ENCODE peak calls at places on chromosome 1, in six cellular contexts. N, J, A, M, X and L are unnamed samples.

GRCh38 chr1:13540871-13541270 is 27.1 kb upstream of the LRRC38 start:
- DNase-seq in M (no peak), X (no peak), N (no peak), J (no peak), A (no peak), L (no peak)

GRCh38 chr1:86913399-86913895 is 479 bp downstream of the SELENOF start:
- DNase-seq in M (peak; percentile 48), X (no peak), J (peak; percentile 6), N (no peak), A (no peak), L (no peak)

GRCh38 chr1:21255943-21256320 is 34.3 kb downstream of the ECE1 start:
- DNase-seq in N (no peak), J (no peak), X (no peak), M (no peak), A (no peak), L (no peak)

GRCh38 chr1:24119859-24120756 is 8.2 kb upstream of the MYOM3 start:
- DNase-seq in N (no peak), M (peak; percentile 17), X (no peak), J (peak; percentile 10), A (no peak), L (no peak)

GRCh38 chr1:33709780-33710713 is 153.8 kb upstream of the HMGB4 start:
- DNase-seq in N (no peak), M (no peak), X (no peak), A (no peak), J (no peak), L (no peak)

GRCh38 chr1:235060607-235061470 is 67.8 kb downstream of the TOMM20 start:
- DNase-seq in N (no peak), J (peak; percentile 88), X (no peak), M (no peak), A (peak; percentile 91), L (peak; percentile 52)

GRCh38 chr1:21834094-21834493 is 22.0 kb downstream of the LDLRAD2 start:
- DNase-seq in A (no peak), J (no peak), X (no peak), N (no peak), M (no peak), L (no peak)

GRCh38 chr1:245386321-245387002 is 231.7 kb downstream of the KIF26B start:
- DNase-seq in M (no peak), N (no peak), J (no peak), X (no peak), A (no peak), L (no peak)

GRCh38 chr1:5917591-5918274 is 74.5 kb downstream of the NPHP4 start:
- DNase-seq in X (no peak), N (no peak), M (no peak), A (peak; percentile 6), J (no peak), L (no peak)

GRCh38 chr1:8409107-8409506 is 91.2 kb downstream of the SLC45A1 start:
- DNase-seq in J (no peak), X (no peak), M (peak; percentile 81), N (no peak), A (peak; percentile 71), L (no peak)

GRCh38 chr1:170520601-170521000 is 11.4 kb upstream of the GORAB start:
- DNase-seq in N (no peak), J (no peak), X (no peak), M (peak; percentile 67), A (no peak), L (no peak)

GRCh38 chr1:206575165-206575893 is 36.9 kb downstream of the EIF2D start:
- DNase-seq in A (no peak), N (no peak), J (no peak), X (no peak), M (peak; percentile 87), L (no peak)

DNA sequence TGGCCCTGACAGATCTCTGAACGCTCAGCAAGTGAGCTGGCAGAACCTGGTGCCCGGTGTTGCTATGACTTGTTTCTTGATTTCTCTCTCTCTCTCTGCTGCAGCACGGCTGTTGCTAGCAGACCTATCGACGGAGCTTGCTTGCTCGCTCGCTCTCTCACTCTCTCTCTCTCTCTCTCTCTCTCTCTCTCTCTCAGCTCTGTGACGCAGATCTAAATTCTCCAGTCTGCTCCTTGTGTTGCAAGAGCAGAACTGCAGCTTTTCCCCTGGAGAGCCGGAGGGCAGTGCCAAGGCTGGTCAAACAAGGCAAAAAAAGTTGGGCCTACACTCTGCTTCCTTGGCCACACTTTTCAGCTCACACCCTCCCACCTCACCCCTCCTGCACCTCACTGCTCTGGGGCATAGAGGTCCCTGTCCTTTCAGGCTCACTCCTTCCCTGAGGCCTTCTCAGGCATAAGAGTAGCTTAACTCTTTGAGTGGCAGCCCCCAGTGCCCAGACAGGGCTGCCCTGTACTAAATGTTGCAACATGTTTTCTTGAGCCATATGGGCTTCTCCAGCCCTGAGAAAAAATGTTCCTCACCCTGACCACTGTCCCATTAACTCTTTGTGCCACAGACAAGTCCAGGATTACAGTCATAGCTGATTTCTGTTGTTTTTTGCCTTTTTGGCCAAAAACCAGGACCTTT is 72.2 kb downstream of the CD46 start:
- DNase-seq in N (peak; percentile 39), J (peak; percentile 94), M (peak; percentile 97), X (peak; percentile 42), A (peak; percentile 95), L (peak; percentile 72)
- H3K9ac ChIP-seq in N (no peak overlapping the region), J (no peak overlapping the region), M (peak overlapping the region; percentile 32), X (peak overlapping the region; percentile 51), A (no peak overlapping the region), L (no peak overlapping the region)

DNA sequence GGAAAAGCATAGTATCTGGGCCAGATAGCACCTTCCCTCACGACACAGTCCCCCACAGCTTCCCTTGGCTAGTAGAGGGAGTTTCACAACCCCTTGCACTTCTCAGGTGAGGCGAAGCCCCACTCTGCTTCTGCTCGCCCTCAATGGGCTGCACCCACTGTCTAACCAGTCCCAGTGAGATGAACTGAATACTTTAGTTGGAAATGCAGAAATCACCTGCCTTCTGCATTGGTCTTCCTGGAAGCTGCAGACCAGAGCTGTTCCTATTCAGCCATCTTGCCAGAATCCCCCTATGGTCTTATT is 243.2 kb upstream of the FAM78B start:
- DNase-seq in N (no peak), A (no peak), M (no peak), J (no peak), X (no peak), L (no peak)
- H4K8ac ChIP-seq in N (no peak overlapping the region), A (no peak overlapping the region), M (no peak overlapping the region), J (no peak overlapping the region), X (no peak overlapping the region), L (no peak overlapping the region)

GRCh38 chr1:114715952-114716303 is 643 bp downstream of the NRAS start:
- DNase-seq in A (no peak), M (no peak), J (no peak), X (no peak), N (no peak), L (no peak)
- H2AK5ac ChIP-seq in A (peak overlapping the region; percentile 17), M (peak overlapping the region; percentile 97), J (peak overlapping the region; percentile 35), X (no peak overlapping the region), N (no peak overlapping the region), L (no peak overlapping the region)

DNA sequence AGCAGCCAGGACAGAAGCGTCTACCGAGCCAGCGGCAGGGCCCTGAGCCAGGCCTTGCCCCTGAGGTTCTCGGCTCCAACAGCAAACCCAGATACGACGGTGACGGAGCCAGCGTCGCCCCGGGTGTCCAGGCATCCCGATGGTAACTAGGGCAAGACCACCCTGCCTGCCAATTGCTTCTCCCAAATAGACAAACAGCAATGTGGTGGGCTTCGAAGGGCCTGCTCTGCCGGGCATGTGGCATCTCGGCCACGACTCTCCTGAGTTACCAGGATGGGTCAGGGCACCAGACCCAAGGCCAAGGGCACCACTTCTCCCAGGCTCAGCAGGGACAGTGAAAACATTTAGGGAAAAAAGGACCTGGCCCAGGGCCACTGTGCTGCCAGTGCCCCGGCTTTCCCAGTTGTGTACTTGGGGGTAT is 3.2 kb upstream of the ACTRT2 start:
- DNase-seq in A (no peak), J (no peak), M (no peak), X (no peak), N (no peak), L (no peak)
- H3K9ac ChIP-seq in A (no peak overlapping the region), J (no peak overlapping the region), M (no peak overlapping the region), X (no peak overlapping the region), N (no peak overlapping the region), L (no peak overlapping the region)